ENCODE peak calls at places on chromosomes 6 and 20, in eight cellular contexts. R is body of pancreas, D is HCT116, H is right atrium auricular region, C is RWPE1, N is upper lobe of right lung, O is A549, K is WERI-Rb-1. B is an unnamed sample.

GRCh38 chr20:17761612-17762011 is 61.8 kb downstream of the BANF2 start:
- DNase-seq in R (no peak), D (peak), H (no peak), C (peak), N (no peak), O (no peak), K (no peak), B (no peak)

GRCh38 chr20:59207742-59208357 is 44.2 kb downstream of the ZNF831 start:
- DNase-seq in R (no peak), D (peak), H (peak), C (no peak), N (peak), O (peak), K (peak), B (peak)

GRCh38 chr6:18680842-18681241 is 293.7 kb downstream of the RNF144B start:
- DNase-seq in R (no peak), D (no peak), H (no peak), C (no peak), N (no peak), O (no peak), K (no peak), B (no peak)

GRCh38 chr6:19472850-19473249 is 364.3 kb upstream of the ID4 start:
- DNase-seq in R (no peak), D (no peak), H (no peak), C (no peak), N (no peak), O (no peak), K (peak), B (no peak)

GRCh38 chr20:49210101-49210749 is 9.0 kb upstream of the DDX27 start:
- DNase-seq in R (no peak), D (no peak), H (no peak), C (no peak), N (no peak), O (no peak), K (no peak), B (no peak)

GRCh38 chr20:51446656-51447055 is 95.9 kb downstream of the NFATC2 start:
- DNase-seq in R (no peak), D (peak), H (no peak), C (peak), N (no peak), O (peak), K (no peak), B (no peak)

GRCh38 chr6:75609639-75610590 is 8.2 kb downstream of the SENP6 start:
- DNase-seq in R (no peak), D (no peak), H (no peak), C (no peak), N (no peak), O (no peak), K (peak), B (no peak)

GRCh38 chr6:57276946-57277345 is 40.5 kb upstream of the PRIM2 start:
- DNase-seq in R (no peak), D (no peak), H (no peak), C (no peak), N (no peak), O (no peak), K (no peak), B (no peak)

GRCh38 chr6:26025047-26025893 is 62.0 kb upstream of the HFE start:
- DNase-seq in R (peak), D (no peak), H (no peak), C (no peak), N (no peak), O (peak), K (no peak), B (no peak)

GRCh38 chr6:149988550-149989336 is 25.0 kb downstream of the ULBP1 start:
- DNase-seq in R (peak), D (no peak), H (no peak), C (no peak), N (no peak), O (no peak), K (no peak), B (peak)

GRCh38 chr6:83258517-83258916 is 65.4 kb downstream of the RWDD2A start:
- DNase-seq in R (no peak), D (no peak), H (no peak), C (no peak), N (no peak), O (no peak), K (peak), B (no peak)

GRCh38 chr6:52407467-52407866 is 12.7 kb upstream of the EFHC1 start:
- DNase-seq in R (no peak), D (no peak), H (no peak), C (peak), N (no peak), O (peak), K (peak), B (no peak)

DNA sequence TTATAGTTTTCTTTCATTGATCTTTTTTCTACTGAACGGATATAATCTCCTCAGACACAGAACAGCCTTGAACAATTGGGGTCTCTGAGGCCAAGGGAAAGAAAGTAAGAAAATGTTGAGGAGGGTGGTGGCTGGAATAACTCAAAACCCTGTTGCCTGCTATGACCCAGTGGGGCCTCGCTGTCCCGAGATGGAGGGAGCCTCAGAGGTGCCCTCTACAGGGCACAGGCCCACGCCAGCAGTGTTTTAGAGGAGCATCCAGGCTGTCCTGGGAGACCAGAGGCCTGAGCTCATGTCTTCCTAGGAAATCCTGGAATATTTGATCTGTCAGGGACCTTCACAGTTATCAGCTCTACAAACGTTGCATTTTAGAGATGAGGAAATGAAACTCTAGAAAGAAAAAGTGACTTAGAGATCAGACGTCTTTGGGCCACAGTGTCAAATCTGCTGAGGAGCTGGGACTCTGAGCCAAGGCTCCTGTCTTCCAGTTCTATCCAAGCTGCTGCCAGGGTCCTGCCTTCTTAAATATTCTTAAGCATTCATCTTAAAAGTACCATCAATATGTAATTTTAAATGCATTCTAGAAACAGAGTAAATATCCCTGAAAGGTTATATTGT is 26.3 kb downstream of the ALDH5A1 start:
- DNase-seq in R (peak), D (peak), H (no peak), C (peak), N (peak), O (peak), K (peak), B (peak)
- TF ChIP-seq CTCF in R (peak), D (peak), H (peak), C (peak), N (peak), O (peak), K (peak), B (peak)

GRCh38 chr20:1174787-1175186 is 10.0 kb downstream of the TMEM74B start:
- DNase-seq in R (no peak), D (no peak), H (no peak), C (no peak), N (no peak), O (no peak), K (no peak), B (no peak)

GRCh38 chr20:1166963-1167720 is 17.6 kb downstream of the TMEM74B start:
- DNase-seq in R (no peak), D (no peak), H (no peak), C (no peak), N (no peak), O (no peak), K (no peak), B (no peak)

GRCh38 chr20:1173698-1174097 is 11.1 kb downstream of the TMEM74B start:
- DNase-seq in R (no peak), D (no peak), H (no peak), C (no peak), N (no peak), O (no peak), K (peak), B (no peak)

GRCh38 chr20:1169224-1169623 is 15.6 kb downstream of the TMEM74B start:
- DNase-seq in R (no peak), D (no peak), H (no peak), C (no peak), N (no peak), O (no peak), K (no peak), B (no peak)

DNA sequence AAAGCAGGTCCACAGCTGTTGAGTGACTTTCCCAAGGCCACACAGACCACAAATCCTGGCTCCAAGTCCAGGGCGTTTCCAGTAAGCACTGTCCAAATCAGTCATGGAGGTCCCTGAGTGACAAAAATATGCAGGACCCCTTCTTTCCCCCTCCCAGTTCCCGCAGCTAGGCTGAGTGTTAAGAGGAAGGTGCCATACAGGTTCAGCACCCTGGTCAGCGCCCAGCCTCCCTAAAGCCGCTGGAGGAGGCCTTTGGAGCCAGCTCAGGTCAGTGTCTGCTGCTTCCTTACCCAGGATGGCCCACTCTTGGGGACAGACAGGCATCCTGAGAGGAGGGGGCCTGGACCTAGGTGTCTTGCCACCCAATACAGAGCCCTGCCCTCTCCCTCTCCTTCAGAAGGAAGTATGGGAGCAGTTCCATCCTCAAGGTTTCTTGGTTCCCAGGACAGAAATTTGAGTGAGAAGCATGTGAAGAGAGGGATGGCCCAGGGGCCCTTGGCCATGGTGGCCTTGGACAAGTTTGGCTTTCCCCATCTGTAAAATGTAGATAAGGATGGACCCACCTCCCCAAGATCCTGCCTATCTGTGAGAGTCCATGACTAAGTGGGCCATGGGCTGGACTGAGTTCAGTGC is 13.2 kb downstream of the TMEM74B start:
- DNase-seq in R (no peak), D (no peak), H (no peak), C (peak), N (no peak), O (peak), K (no peak), B (no peak)
- TF ChIP-seq CTCF in R (no peak), D (no peak), H (no peak), C (no peak), N (no peak), O (no peak), K (no peak), B (no peak)

GRCh38 chr6:168133186-168133585 is 54.2 kb upstream of the FRMD1 start:
- DNase-seq in R (no peak), D (no peak), H (peak), C (no peak), N (no peak), O (no peak), K (peak), B (peak)
- TF ChIP-seq CTCF in R (peak), D (no peak), H (no peak), C (no peak), N (no peak), O (no peak), K (peak), B (no peak)

GRCh38 chr20:37178839-37179670 is at the start of the genes MROH8 and RPN2:
- DNase-seq in R (peak), D (peak), H (peak), C (peak), N (peak), O (peak), K (peak), B (peak)
- TF ChIP-seq CTCF in R (no peak), D (no peak), H (no peak), C (no peak), N (no peak), O (no peak), K (no peak), B (no peak)

DNA sequence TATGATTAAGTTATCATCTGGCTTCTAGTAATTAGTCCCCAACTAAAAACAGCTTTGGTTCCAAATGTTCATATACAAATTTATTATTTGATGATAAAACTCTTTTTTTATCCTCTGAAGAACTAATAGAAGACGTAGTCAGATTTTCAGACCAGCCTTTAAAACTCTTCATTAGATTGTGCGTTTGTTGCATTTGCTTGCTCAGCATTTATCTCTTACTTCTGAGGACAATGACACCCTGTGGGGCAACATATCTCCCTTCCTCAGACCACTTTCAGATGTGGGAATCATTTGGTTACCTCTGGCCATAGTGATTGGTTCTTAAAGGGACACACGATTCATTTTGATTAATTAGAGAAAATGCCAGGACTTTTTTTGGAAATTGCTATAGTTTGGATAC is 481.8 kb downstream of the HAO1 start:
- DNase-seq in R (no peak), D (no peak), H (no peak), C (no peak), N (no peak), O (no peak), K (no peak), B (no peak)
- TF ChIP-seq CTCF in R (no peak), D (no peak), H (no peak), C (no peak), N (no peak), O (no peak), K (no peak), B (no peak)

GRCh38 chr6:64504509-64504908 is 868.9 kb downstream of the PHF3 start:
- DNase-seq in R (no peak), D (no peak), H (no peak), C (no peak), N (no peak), O (peak), K (no peak), B (no peak)

GRCh38 chr6:64507661-64508060 is 872.1 kb downstream of the PHF3 start:
- DNase-seq in R (no peak), D (no peak), H (no peak), C (no peak), N (no peak), O (no peak), K (no peak), B (no peak)

GRCh38 chr6:64505312-64505711 is 869.7 kb downstream of the PHF3 start:
- DNase-seq in R (no peak), D (no peak), H (no peak), C (no peak), N (no peak), O (peak), K (peak), B (no peak)
- TF ChIP-seq CTCF in R (no peak), D (peak), H (peak), C (peak), N (peak), O (peak), K (peak), B (peak)

DNA sequence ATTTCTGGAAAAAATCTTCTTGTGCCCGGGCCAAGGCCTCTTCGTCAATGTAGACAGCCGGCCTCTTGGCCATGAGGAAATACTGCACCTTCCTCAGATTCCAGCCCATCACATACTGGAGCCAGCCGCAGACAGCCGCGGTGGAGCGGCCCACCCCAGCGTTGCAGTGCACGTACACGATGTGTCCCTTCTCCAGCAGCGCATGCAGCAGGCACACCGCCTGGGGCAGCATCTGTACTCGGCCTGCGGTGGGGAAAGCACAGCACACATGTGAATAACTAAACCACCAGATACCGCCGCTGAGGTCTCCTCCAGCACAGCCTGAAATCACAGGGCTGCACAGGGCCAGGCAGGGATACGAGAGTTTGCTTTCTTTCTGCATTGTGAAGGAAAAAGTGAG is 107.9 kb downstream of the EPM2A start:
- DNase-seq in R (no peak), D (no peak), H (no peak), C (no peak), N (no peak), O (no peak), K (no peak), B (no peak)
- TF ChIP-seq CTCF in R (no peak), D (no peak), H (no peak), C (no peak), N (no peak), O (no peak), K (no peak), B (no peak)

DNA sequence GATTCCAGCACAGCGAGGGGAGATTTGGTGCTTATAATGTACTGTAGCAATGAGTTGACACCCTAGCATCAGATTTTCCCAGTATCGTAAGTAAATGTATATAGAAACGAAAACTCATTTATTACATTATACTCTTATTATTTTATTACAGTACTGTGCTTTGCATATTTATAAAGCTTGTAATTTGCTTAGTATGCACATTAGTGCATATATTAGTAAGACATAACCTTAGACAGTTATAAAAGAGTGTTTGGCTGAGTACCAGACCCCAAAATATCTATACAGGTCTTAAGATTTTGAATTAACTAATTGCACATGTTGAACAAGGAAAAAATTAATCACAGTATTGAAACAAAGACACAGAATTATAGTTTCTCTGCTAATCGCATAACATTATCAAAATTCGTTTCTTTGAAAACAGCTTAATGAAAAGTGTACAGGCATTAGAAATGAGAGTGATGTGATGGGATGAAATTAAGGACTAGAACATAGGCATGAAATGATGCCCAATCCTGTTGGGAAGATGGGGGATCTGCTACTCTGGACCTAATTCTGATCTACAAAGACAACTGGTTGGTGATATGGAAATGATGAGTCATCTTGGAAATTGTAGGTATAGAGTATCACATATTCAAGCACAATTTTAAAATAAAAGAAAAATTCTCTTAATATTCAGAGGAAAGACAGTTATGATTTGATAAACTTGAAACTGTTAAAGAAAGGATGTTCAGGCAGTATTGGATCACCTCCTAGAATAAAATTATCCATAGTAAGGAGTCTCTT is 42.8 kb downstream of the STXBP5 start:
- DNase-seq in R (no peak), D (no peak), H (no peak), C (no peak), N (no peak), O (no peak), K (no peak), B (no peak)
- TF ChIP-seq CTCF in R (no peak), D (no peak), H (no peak), C (no peak), N (no peak), O (no peak), K (no peak), B (no peak)

GRCh38 chr6:161355731-161356130 is 81.9 kb upstream of the AGPAT4 start:
- DNase-seq in R (no peak), D (no peak), H (no peak), C (no peak), N (no peak), O (no peak), K (no peak), B (no peak)

GRCh38 chr6:161354956-161355355 is 81.1 kb upstream of the AGPAT4 start:
- DNase-seq in R (no peak), D (no peak), H (no peak), C (no peak), N (no peak), O (no peak), K (no peak), B (no peak)

GRCh38 chr6:161354241-161354840 is 80.5 kb upstream of the AGPAT4 start:
- DNase-seq in R (no peak), D (no peak), H (no peak), C (no peak), N (no peak), O (no peak), K (no peak), B (no peak)

GRCh38 chr6:161351855-161352254 is 78.0 kb upstream of the AGPAT4 start:
- DNase-seq in R (no peak), D (no peak), H (no peak), C (no peak), N (no peak), O (no peak), K (no peak), B (no peak)

GRCh38 chr6:161353208-161353613 is 79.3 kb upstream of the AGPAT4 start:
- DNase-seq in R (no peak), D (peak), H (no peak), C (no peak), N (no peak), O (peak), K (peak), B (no peak)
- TF ChIP-seq CTCF in R (no peak), D (peak), H (peak), C (no peak), N (peak), O (no peak), K (peak), B (peak)

DNA sequence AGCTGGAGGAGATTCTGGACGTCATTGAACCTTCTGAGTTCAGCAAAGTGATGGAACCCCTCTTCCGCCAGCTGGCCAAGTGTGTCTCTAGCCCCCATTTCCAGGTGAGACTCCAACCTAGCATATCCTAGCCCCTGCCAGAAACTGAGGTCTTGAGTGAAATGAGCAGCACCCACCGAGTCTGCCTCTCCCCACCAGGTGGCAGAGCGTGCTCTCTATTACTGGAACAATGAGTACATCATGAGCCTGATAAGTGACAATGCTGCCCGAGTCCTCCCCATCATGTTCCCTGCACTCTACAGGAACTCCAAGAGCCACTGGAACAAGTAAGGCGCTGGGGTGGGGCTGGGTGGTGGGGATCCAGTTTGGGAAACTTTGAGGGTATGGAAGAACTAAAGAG is 4.6 kb downstream of the MEA1 start:
- DNase-seq in R (peak), D (no peak), H (no peak), C (no peak), N (no peak), O (peak), K (peak), B (no peak)
- TF ChIP-seq CTCF in R (no peak), D (peak), H (peak), C (no peak), N (peak), O (peak), K (peak), B (peak)

B was measured in osteocyte.